ENCODE peak calls at places on chromosomes 3 and 15, in nine cellular contexts. M, K, G, X, N, P, Q, T and Z are unnamed samples.

GRCh38 chr3:23421811-23422510 is 218.8 kb downstream of the UBE2E2 start:
- DNase-seq in M (no peak), K (no peak), G (no peak), X (peak), N (no peak), P (no peak), Q (no peak), T (no peak), Z (no peak)

GRCh38 chr3:135965506-135966348 is at the start of gene PPP2R3A:
- DNase-seq in M (peak), K (peak), G (peak), X (peak), N (peak), P (peak), Q (peak), T (peak), Z (peak)

GRCh38 chr3:50995085-50995824 is 320.5 kb downstream of the DOCK3 start:
- DNase-seq in M (no peak), K (no peak), G (no peak), X (no peak), N (no peak), P (no peak), Q (no peak), T (no peak), Z (no peak)

GRCh38 chr15:62346168-62346567 is 181.1 kb upstream of the C2CD4B start:
- DNase-seq in M (no peak), K (no peak), G (no peak), X (no peak), N (no peak), P (no peak), Q (no peak), T (no peak), Z (no peak)

GRCh38 chr3:148450819-148451218 is 246.9 kb upstream of the AGTR1 start:
- DNase-seq in M (no peak), K (no peak), G (no peak), X (no peak), N (no peak), P (no peak), Q (no peak), T (no peak), Z (no peak)

GRCh38 chr3:14428087-14429067 is 26.0 kb downstream of the SLC6A6 start:
- DNase-seq in M (no peak), K (no peak), G (no peak), X (no peak), N (no peak), P (peak), Q (no peak), T (no peak), Z (no peak)

GRCh38 chr3:31462050-31462569 is 70.6 kb upstream of the STT3B start:
- DNase-seq in M (no peak), K (no peak), G (no peak), X (peak), N (no peak), P (peak), Q (no peak), T (peak), Z (no peak)

GRCh38 chr3:177816667-177817208 is 619.5 kb upstream of the TBL1XR1 start:
- DNase-seq in M (peak), K (no peak), G (no peak), X (peak), N (no peak), P (no peak), Q (no peak), T (peak), Z (no peak)

GRCh38 chr3:41693799-41694198 is 268.1 kb downstream of the ULK4 start:
- DNase-seq in M (no peak), K (no peak), G (no peak), X (peak), N (no peak), P (no peak), Q (no peak), T (no peak), Z (no peak)

GRCh38 chr3:168338176-168338575 is 242.5 kb upstream of the GOLIM4 start:
- DNase-seq in M (no peak), K (no peak), G (no peak), X (no peak), N (no peak), P (no peak), Q (no peak), T (no peak), Z (no peak)

GRCh38 chr15:34663101-34663500 is 79.7 kb upstream of the GOLGA8B start:
- DNase-seq in M (no peak), K (no peak), G (no peak), X (no peak), N (no peak), P (no peak), Q (no peak), T (no peak), Z (no peak)

GRCh38 chr15:89111352-89111751 is 23.1 kb downstream of the ABHD2 start:
- DNase-seq in M (no peak), K (no peak), G (no peak), X (no peak), N (no peak), P (no peak), Q (no peak), T (no peak), Z (no peak)

GRCh38 chr3:111781561-111782446 is 77.3 kb upstream of the PHLDB2 start:
- DNase-seq in M (no peak), K (no peak), G (no peak), X (no peak), N (no peak), P (no peak), Q (no peak), T (no peak), Z (no peak)

GRCh38 chr3:136818191-136818850 is 605 bp upstream of the SLC35G2 start:
- DNase-seq in M (peak), K (peak), G (no peak), X (peak), N (peak), P (peak), Q (no peak), T (peak), Z (no peak)

GRCh38 chr3:149134560-149134959 is 5.1 kb downstream of the HPS3 start:
- DNase-seq in M (no peak), K (no peak), G (no peak), X (peak), N (no peak), P (no peak), Q (no peak), T (no peak), Z (no peak)

GRCh38 chr3:98561727-98562521 is 30.1 kb downstream of the GPR15 start:
- DNase-seq in M (no peak), K (no peak), G (no peak), X (peak), N (no peak), P (no peak), Q (no peak), T (no peak), Z (no peak)

GRCh38 chr3:21390856-21391255 is 360.2 kb downstream of the ZNF385D start:
- DNase-seq in M (no peak), K (no peak), G (no peak), X (peak), N (no peak), P (no peak), Q (no peak), T (no peak), Z (no peak)

GRCh38 chr3:161316006-161316689 is 55.2 kb downstream of the SPTSSB start:
- DNase-seq in M (peak), K (no peak), G (no peak), X (peak), N (no peak), P (no peak), Q (no peak), T (peak), Z (no peak)

GRCh38 chr15:80182611-80183210 is 29.9 kb downstream of the FAH start:
- DNase-seq in M (no peak), K (no peak), G (no peak), X (peak), N (no peak), P (no peak), Q (no peak), T (no peak), Z (no peak)

GRCh38 chr3:95752199-95752598 is 1062.2 kb upstream of the EPHA6 start:
- DNase-seq in M (no peak), K (no peak), G (no peak), X (no peak), N (no peak), P (no peak), Q (no peak), T (peak), Z (no peak)

GRCh38 chr3:22542311-22542710 is 660.8 kb upstream of the UBE2E2 start:
- DNase-seq in M (peak), K (no peak), G (no peak), X (no peak), N (no peak), P (no peak), Q (no peak), T (no peak), Z (no peak)

GRCh38 chr3:161510510-161511260 is 14.1 kb downstream of the OTOL1 start:
- DNase-seq in M (no peak), K (peak), G (no peak), X (no peak), N (no peak), P (no peak), Q (no peak), T (no peak), Z (no peak)

GRCh38 chr15:88467073-88467934 is at the start of the genes MRPL46 and MRPS11:
- DNase-seq in M (peak), K (peak), G (peak), X (peak), N (peak), P (peak), Q (peak), T (peak), Z (peak)

GRCh38 chr15:48191574-48192225 is at the start of gene CTXN2:
- DNase-seq in M (no peak), K (peak), G (no peak), X (no peak), N (no peak), P (no peak), Q (peak), T (no peak), Z (no peak)

GRCh38 chr15:85009435-85009834 is 27.8 kb downstream of the PDE8A start:
- DNase-seq in M (no peak), K (no peak), G (no peak), X (no peak), N (no peak), P (no peak), Q (no peak), T (no peak), Z (no peak)

GRCh38 chr15:96316953-96317629 is 13.4 kb upstream of the NR2F2 start:
- DNase-seq in M (no peak), K (no peak), G (no peak), X (no peak), N (no peak), P (no peak), Q (no peak), T (no peak), Z (no peak)

GRCh38 chr15:98804057-98804380 is 155.7 kb downstream of the IGF1R start:
- DNase-seq in M (no peak), K (no peak), G (no peak), X (peak), N (no peak), P (no peak), Q (no peak), T (no peak), Z (no peak)

GRCh38 chr15:51380999-51381806 is 39.7 kb downstream of the GLDN start:
- DNase-seq in M (peak), K (peak), G (no peak), X (peak), N (no peak), P (no peak), Q (peak), T (peak), Z (peak)

GRCh38 chr15:55343168-55343567 is 24.1 kb downstream of the PIGB start:
- DNase-seq in M (no peak), K (peak), G (no peak), X (no peak), N (no peak), P (no peak), Q (peak), T (no peak), Z (no peak)